ENCODE peak calls at places on chromosome 13, in six cellular contexts. N is psoas muscle, W is fibroblast of the aortic adventitia, Z is fibroblast of pulmonary artery, R is tibial artery, H is cardiac fibroblast. F is an unnamed sample.

GRCh38 chr13:44155422-44156293 is 218.0 kb upstream of the SERP2 start:
- DNase-seq in N (peak; percentile 47), W (peak; percentile 72), Z (peak; percentile 60), R (peak; percentile 70), H (peak; percentile 35), F (peak; percentile 39)

GRCh38 chr13:31044658-31045620 is 112.5 kb downstream of the TEX26 start:
- DNase-seq in N (no peak), W (no peak), Z (no peak), R (no peak), H (no peak), F (peak; percentile 2)

GRCh38 chr13:91127995-91128394 is 219.5 kb upstream of the MIR17HG start:
- DNase-seq in N (no peak), W (no peak), Z (no peak), R (no peak), H (no peak), F (no peak)

GRCh38 chr13:45786293-45786920 is 65.1 kb downstream of the SIAH3 start:
- DNase-seq in N (no peak), W (no peak), Z (no peak), R (no peak), H (no peak), F (no peak)

GRCh38 chr13:21616880-21617279 is 12.9 kb upstream of the MICU2 start:
- DNase-seq in N (no peak), W (no peak), Z (no peak), R (no peak), H (no peak), F (no peak)

GRCh38 chr13:44212633-44213387 is 160.8 kb upstream of the SERP2 start:
- DNase-seq in N (peak; percentile 43), W (peak; percentile 96), Z (peak; percentile 69), R (no peak), H (peak; percentile 29), F (no peak)

GRCh38 chr13:75760182-75760981 is 124.3 kb downstream of the LMO7 start:
- DNase-seq in N (no peak), W (no peak), Z (no peak), R (no peak), H (peak; percentile 25), F (no peak)

GRCh38 chr13:24162604-24163003 is 2.1 kb downstream of the SPATA13 start:
- DNase-seq in N (no peak), W (no peak), Z (no peak), R (no peak), H (no peak), F (no peak)

GRCh38 chr13:53873558-53873957 is 844.9 kb downstream of the OLFM4 start:
- DNase-seq in N (no peak), W (no peak), Z (no peak), R (no peak), H (no peak), F (no peak)

GRCh38 chr13:22009500-22009899 is 338.6 kb downstream of the FGF9 start:
- DNase-seq in N (no peak), W (no peak), Z (no peak), R (no peak), H (no peak), F (no peak)

GRCh38 chr13:99525967-99526366 is 24.7 kb downstream of the TM9SF2 start:
- DNase-seq in N (no peak), W (no peak), Z (no peak), R (no peak), H (no peak), F (no peak)

GRCh38 chr13:19059016-19059780 is 122.4 kb downstream of the TUBA3C start:
- DNase-seq in N (no peak), W (no peak), Z (no peak), R (no peak), H (no peak), F (no peak)

GRCh38 chr13:99916366-99917103 is 55.0 kb downstream of the ZIC5 start:
- DNase-seq in N (no peak), W (peak; percentile 79), Z (peak; percentile 80), R (no peak), H (peak; percentile 82), F (peak; percentile 79)

GRCh38 chr13:35157143-35157755 is 215.2 kb downstream of the NBEA start:
- DNase-seq in N (no peak), W (peak; percentile 79), Z (peak; percentile 81), R (no peak), H (peak; percentile 75), F (peak; percentile 67)

GRCh38 chr13:20136781-20137703 is 23.8 kb downstream of the GJA3 start:
- DNase-seq in N (no peak), W (no peak), Z (peak; percentile 14), R (no peak), H (no peak), F (no peak)

GRCh38 chr13:40776681-40777165 is 5.7 kb upstream of the MRPS31 start:
- DNase-seq in N (no peak), W (no peak), Z (peak; percentile 40), R (no peak), H (peak; percentile 53), F (peak; percentile 40)

GRCh38 chr13:44508562-44509062 is 67.5 kb downstream of the TSC22D1 start:
- DNase-seq in N (no peak), W (no peak), Z (no peak), R (no peak), H (no peak), F (no peak)

GRCh38 chr13:75870397-75870801 is 234.3 kb downstream of the LMO7 start:
- DNase-seq in N (no peak), W (peak; percentile 59), Z (peak; percentile 49), R (peak; percentile 23), H (peak; percentile 50), F (no peak)

GRCh38 chr13:48730971-48731658 is 77.4 kb downstream of the CYSLTR2 start:
- DNase-seq in N (no peak), W (peak; percentile 54), Z (peak; percentile 83), R (no peak), H (peak; percentile 88), F (peak; percentile 42)

GRCh38 chr13:50125556-50126377 is 110.5 kb downstream of the KCNRG start:
- DNase-seq in N (peak; percentile 96), W (peak; percentile 90), Z (peak; percentile 90), R (peak; percentile 96), H (peak; percentile 87), F (peak; percentile 90)

GRCh38 chr13:111907341-111907880 is 159.5 kb upstream of the SOX1 start:
- DNase-seq in N (no peak), W (no peak), Z (no peak), R (no peak), H (no peak), F (no peak)

GRCh38 chr13:108269601-108270328 is at the start of gene TNFSF13B:
- DNase-seq in N (peak; percentile 24), W (peak; percentile 62), Z (peak; percentile 53), R (peak; percentile 29), H (peak; percentile 54), F (peak; percentile 24)
- H3K4me3 ChIP-seq in N (peak within 1 kb of the TSS; percentile 62), W (peak within 1 kb of the TSS; percentile 64), Z (peak within 1 kb of the TSS; percentile 49), R (peak within 1 kb of the TSS; percentile 53), H (peak within 1 kb of the TSS; percentile 47), F (peak within 1 kb of the TSS; percentile 19)

DNA sequence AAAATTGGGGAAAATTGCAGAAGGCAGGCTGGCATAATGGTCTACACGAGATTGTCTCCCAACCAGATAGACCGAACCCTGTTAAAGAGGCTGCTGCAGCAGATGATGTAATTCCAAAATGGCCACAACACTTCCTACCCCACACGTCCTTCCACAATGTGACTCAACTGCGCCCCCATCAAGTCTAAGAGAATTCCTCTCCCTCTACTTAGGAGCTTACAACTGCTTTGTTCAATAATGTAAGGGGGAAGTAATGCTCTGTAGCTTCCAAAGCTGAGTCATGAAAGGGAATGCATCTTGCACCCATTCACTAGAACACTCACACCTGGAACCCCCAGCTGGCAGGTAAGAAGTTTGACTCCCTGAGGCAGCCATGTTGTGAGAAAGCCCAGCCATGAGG is 117.8 kb upstream of the IRS2 start:
- DNase-seq in N (no peak), W (no peak), Z (no peak), R (no peak), H (peak; percentile 30), F (no peak)
- TF ChIP-seq CTCF in N (no peak), W (no peak), Z (no peak), R (no peak), H (no peak), F (no peak)

GRCh38 chr13:108213946-108214345 is 1.4 kb downstream of the LIG4 start:
- DNase-seq in N (no peak), W (no peak), Z (no peak), R (no peak), H (peak; percentile 48), F (no peak)
- H3K4me3 ChIP-seq in N (peak overlapping the region; percentile 53), W (peak overlapping the region; percentile 76), Z (peak overlapping the region; percentile 62), R (peak overlapping the region; percentile 53), H (no peak overlapping the region), F (peak overlapping the region; percentile 62)

GRCh38 chr13:39531646-39532045 is 71.3 kb downstream of the LHFPL6 start:
- DNase-seq in N (no peak), W (peak; percentile 34), Z (peak; percentile 23), R (no peak), H (peak; percentile 60), F (no peak)
- TF ChIP-seq CTCF in N (no peak), W (no peak), Z (no peak), R (no peak), H (no peak), F (no peak)

DNA sequence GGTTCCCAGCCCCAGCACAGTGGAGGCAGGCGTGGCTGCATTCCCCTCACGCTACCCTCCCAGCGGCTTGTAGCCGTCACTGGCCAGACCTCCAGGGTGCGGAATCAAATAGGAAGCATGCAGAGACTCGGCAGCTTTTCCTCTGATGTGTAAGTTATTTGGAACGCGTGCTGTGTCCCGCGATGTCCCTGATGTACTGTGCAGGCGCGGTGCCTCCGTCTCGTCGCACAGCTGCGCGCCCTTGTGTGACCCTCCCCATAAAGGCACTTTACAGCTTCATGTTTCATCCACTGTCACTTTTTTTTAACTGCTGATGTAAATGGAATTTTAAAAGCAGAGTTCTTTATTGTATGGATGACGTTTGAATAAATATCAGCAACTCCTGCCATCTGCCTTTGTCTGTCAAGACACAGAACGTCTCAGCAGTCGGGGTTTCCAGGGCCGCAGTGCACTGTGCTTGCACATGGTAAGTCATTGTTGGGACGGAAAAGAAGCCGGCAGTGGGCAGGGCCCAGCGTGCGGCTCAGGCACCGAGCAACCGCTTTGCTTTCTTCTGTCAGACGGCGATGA is 7.3 kb upstream of the F7 start:
- DNase-seq in N (no peak), W (peak; percentile 46), Z (no peak), R (no peak), H (peak; percentile 27), F (peak; percentile 49)
- H3K4me3 ChIP-seq in N (no peak overlapping the region), W (peak overlapping the region; percentile 13), Z (no peak overlapping the region), R (no peak overlapping the region), H (no peak overlapping the region), F (no peak overlapping the region)

GRCh38 chr13:57627663-57628062 is 3.9 kb upstream of the PCDH17 start:
- DNase-seq in N (no peak), W (peak; percentile 32), Z (peak; percentile 51), R (no peak), H (peak; percentile 53), F (peak; percentile 46)

GRCh38 chr13:57629821-57630235 is 1.7 kb upstream of the PCDH17 start:
- DNase-seq in N (peak; percentile 75), W (peak; percentile 67), Z (peak; percentile 84), R (peak; percentile 92), H (peak; percentile 80), F (peak; percentile 93)

GRCh38 chr13:57629391-57629804 is 2.1 kb upstream of the PCDH17 start:
- DNase-seq in N (no peak), W (peak; percentile 3), Z (peak; percentile 15), R (peak; percentile 28), H (no peak), F (no peak)

GRCh38 chr13:57624565-57625435 is 6.7 kb upstream of the PCDH17 start:
- DNase-seq in N (no peak), W (peak; percentile 60), Z (peak; percentile 76), R (peak; percentile 44), H (peak; percentile 76), F (peak; percentile 68)
- TF ChIP-seq CTCF in N (peak; percentile 55), W (peak; percentile 87), Z (peak; percentile 88), R (peak; percentile 53), H (peak; percentile 81), F (peak; percentile 80)